ENCODE peak calls at places on chromosome 14, in seven cellular contexts. M, F, A, S, H, P and O are unnamed samples.

GRCh38 chr14:56782701-56783100 is 27.6 kb downstream of the OTX2 start:
- DNase-seq in M (no peak), F (no peak), A (no peak), S (no peak), H (no peak), P (no peak), O (no peak)

GRCh38 chr14:102733326-102733725 is 43.9 kb upstream of the TRAF3 start:
- DNase-seq in M (no peak), F (no peak), A (no peak), S (no peak), H (no peak), P (no peak), O (no peak)

GRCh38 chr14:95482967-95483842 is 33.2 kb downstream of the SYNE3 start:
- DNase-seq in M (no peak), F (peak; percentile 73), A (peak; percentile 60), S (peak; percentile 89), H (peak; percentile 90), P (peak; percentile 87), O (peak; percentile 93)

GRCh38 chr14:68885226-68886108 is 92.6 kb upstream of the ZFP36L1 start:
- DNase-seq in M (no peak), F (no peak), A (no peak), S (no peak), H (no peak), P (no peak), O (peak; percentile 72)

GRCh38 chr14:28831126-28831525 is 64.5 kb downstream of the FOXG1 start:
- DNase-seq in M (peak; percentile 84), F (no peak), A (no peak), S (no peak), H (no peak), P (no peak), O (no peak)

GRCh38 chr14:54047645-54048308 is 91.2 kb upstream of the BMP4 start:
- DNase-seq in M (no peak), F (no peak), A (no peak), S (no peak), H (no peak), P (no peak), O (no peak)

GRCh38 chr14:55297611-55298323 is 26.5 kb downstream of the FBXO34 start:
- DNase-seq in M (no peak), F (no peak), A (no peak), S (no peak), H (peak; percentile 60), P (no peak), O (no peak)

GRCh38 chr14:22794533-22794932 is 20.7 kb downstream of the SLC7A7 start:
- DNase-seq in M (peak; percentile 79), F (no peak), A (no peak), S (no peak), H (no peak), P (no peak), O (no peak)

GRCh38 chr14:33693237-33693636 is 257.6 kb downstream of the EGLN3 start:
- DNase-seq in M (no peak), F (no peak), A (no peak), S (no peak), H (no peak), P (no peak), O (no peak)

GRCh38 chr14:34993444-34993843 is 10.7 kb downstream of the SRP54 start:
- DNase-seq in M (no peak), F (no peak), A (no peak), S (no peak), H (no peak), P (no peak), O (no peak)

GRCh38 chr14:54809767-54810166 is 92.9 kb downstream of the GCH1 start:
- DNase-seq in M (no peak), F (no peak), A (no peak), S (no peak), H (no peak), P (no peak), O (peak; percentile 22)

GRCh38 chr14:71426001-71426400 is 506.2 kb upstream of the RGS6 start:
- DNase-seq in M (no peak), F (no peak), A (no peak), S (no peak), H (no peak), P (no peak), O (no peak)

GRCh38 chr14:69880051-69880487 is 853 bp downstream of the SMOC1 start:
- DNase-seq in M (no peak), F (no peak), A (peak; percentile 71), S (no peak), H (peak; percentile 28), P (no peak), O (peak; percentile 62)

GRCh38 chr14:80930836-80931389 is 10.6 kb downstream of the CEP128 start:
- DNase-seq in M (peak; percentile 88), F (no peak), A (no peak), S (no peak), H (no peak), P (no peak), O (no peak)

GRCh38 chr14:32364941-32365340 is 35.8 kb downstream of the AKAP6 start:
- DNase-seq in M (no peak), F (no peak), A (no peak), S (no peak), H (no peak), P (no peak), O (no peak)

GRCh38 chr14:71321556-71322315 is 414.5 kb downstream of the PCNX1 start:
- DNase-seq in M (no peak), F (no peak), A (peak; percentile 64), S (peak; percentile 17), H (peak; percentile 59), P (no peak), O (no peak)

GRCh38 chr14:100584056-100585031 is 2.9 kb downstream of the BEGAIN start:
- DNase-seq in M (no peak), F (no peak), A (peak; percentile 22), S (peak; percentile 8), H (no peak), P (peak; percentile 40), O (no peak)

GRCh38 chr14:51321036-51321435 is 81.0 kb downstream of the TMX1 start:
- DNase-seq in M (no peak), F (no peak), A (no peak), S (no peak), H (no peak), P (no peak), O (no peak)

GRCh38 chr14:91342243-91342760 is 75.3 kb downstream of the CCDC88C start:
- DNase-seq in M (no peak), F (no peak), A (no peak), S (no peak), H (no peak), P (no peak), O (no peak)

GRCh38 chr14:91339606-91340369 is 77.8 kb downstream of the CCDC88C start:
- DNase-seq in M (no peak), F (no peak), A (no peak), S (no peak), H (no peak), P (no peak), O (no peak)

GRCh38 chr14:91339076-91339475 is 78.5 kb downstream of the CCDC88C start:
- DNase-seq in M (no peak), F (no peak), A (no peak), S (no peak), H (no peak), P (no peak), O (no peak)

GRCh38 chr14:91343051-91343450 is 74.6 kb downstream of the CCDC88C start:
- DNase-seq in M (no peak), F (no peak), A (no peak), S (no peak), H (no peak), P (no peak), O (no peak)

GRCh38 chr14:91341331-91342242 is 76.0 kb downstream of the CCDC88C start:
- DNase-seq in M (no peak), F (no peak), A (no peak), S (no peak), H (no peak), P (no peak), O (no peak)
- H3K27ac ChIP-seq in M (no peak overlapping the region), F (no peak overlapping the region), A (no peak overlapping the region), S (no peak overlapping the region), H (no peak overlapping the region), P (no peak overlapping the region), O (no peak overlapping the region)

GRCh38 chr14:92883066-92883465 is 39.9 kb upstream of the CHGA start:
- DNase-seq in M (no peak), F (no peak), A (no peak), S (no peak), H (no peak), P (no peak), O (no peak)

GRCh38 chr14:92877757-92878431 is 45.1 kb upstream of the CHGA start:
- DNase-seq in M (no peak), F (peak; percentile 55), A (peak; percentile 63), S (peak; percentile 42), H (peak; percentile 31), P (peak; percentile 79), O (no peak)

GRCh38 chr14:92880351-92880750 is 42.6 kb upstream of the CHGA start:
- DNase-seq in M (no peak), F (no peak), A (no peak), S (no peak), H (no peak), P (no peak), O (no peak)

GRCh38 chr14:92884410-92884809 is 38.5 kb upstream of the CHGA start:
- DNase-seq in M (no peak), F (no peak), A (no peak), S (no peak), H (no peak), P (no peak), O (no peak)

GRCh38 chr14:92880851-92881250 is 42.1 kb upstream of the CHGA start:
- DNase-seq in M (no peak), F (no peak), A (peak; percentile 75), S (no peak), H (peak; percentile 43), P (no peak), O (no peak)
- H3K4me3 ChIP-seq in M (no peak overlapping the region), F (no peak overlapping the region), A (no peak overlapping the region), S (no peak overlapping the region), H (no peak overlapping the region), P (no peak overlapping the region), O (no peak overlapping the region)

GRCh38 chr14:66378712-66379111 is 107.5 kb upstream of the CCDC196 start:
- DNase-seq in M (no peak), F (no peak), A (no peak), S (no peak), H (no peak), P (no peak), O (no peak)

GRCh38 chr14:66383271-66383670 is 102.9 kb upstream of the CCDC196 start:
- DNase-seq in M (no peak), F (no peak), A (no peak), S (no peak), H (no peak), P (no peak), O (no peak)

GRCh38 chr14:66379116-66379515 is 107.1 kb upstream of the CCDC196 start:
- DNase-seq in M (no peak), F (peak; percentile 23), A (no peak), S (no peak), H (no peak), P (peak; percentile 63), O (no peak)

GRCh38 chr14:66381765-66382164 is 104.4 kb upstream of the CCDC196 start:
- DNase-seq in M (no peak), F (no peak), A (no peak), S (no peak), H (no peak), P (no peak), O (no peak)

GRCh38 chr14:66380143-66380542 is 106.0 kb upstream of the CCDC196 start:
- DNase-seq in M (no peak), F (peak; percentile 13), A (no peak), S (peak; percentile 19), H (no peak), P (no peak), O (no peak)
- TF ChIP-seq CTCF in M (no peak), F (no peak), A (no peak), S (no peak), H (no peak), P (no peak), O (no peak)

GRCh38 chr14:104332634-104333270 is 194.4 kb downstream of the KIF26A start:
- DNase-seq in M (no peak), F (no peak), A (peak; percentile 28), S (no peak), H (no peak), P (peak; percentile 55), O (peak; percentile 49)
- H3K27ac ChIP-seq in M (no peak overlapping the region), F (no peak overlapping the region), A (no peak overlapping the region), S (no peak overlapping the region), H (no peak overlapping the region), P (no peak overlapping the region), O (no peak overlapping the region)